ENCODE peak calls at places on chromosomes 3 and 15, in seven cellular contexts. L is NCI-H1092, V is sciatic nerve, W is fibroblast of the conjunctiva, F is MG63, H is T follicular helper cell, O is psoas muscle. E is an unnamed sample.

GRCh38 chr15:42490246-42490742 is 647 bp downstream of the ZNF106 start:
- DNase-seq in L (no peak), V (no peak), W (no peak), F (no peak), H (no peak), O (no peak), E (no peak)

GRCh38 chr3:102450976-102451375 is 16.2 kb downstream of the ZPLD1 start:
- DNase-seq in L (no peak), V (no peak), W (no peak), F (no peak), H (no peak), O (no peak), E (no peak)

GRCh38 chr3:152491922-152492321 is 223.2 kb downstream of the MBNL1 start:
- DNase-seq in L (no peak), V (no peak), W (no peak), F (no peak), H (no peak), O (no peak), E (no peak)

GRCh38 chr3:99532246-99532645 is 106.1 kb upstream of the COL8A1 start:
- DNase-seq in L (no peak), V (no peak), W (peak; percentile 46), F (peak; percentile 55), H (no peak), O (no peak), E (peak; percentile 52)

GRCh38 chr3:38782148-38782547 is 33.9 kb downstream of the SCN10A start:
- DNase-seq in L (no peak), V (no peak), W (no peak), F (no peak), H (no peak), O (no peak), E (no peak)

GRCh38 chr3:31294430-31295149 is 238.1 kb upstream of the STT3B start:
- DNase-seq in L (no peak), V (no peak), W (no peak), F (no peak), H (no peak), O (no peak), E (no peak)

GRCh38 chr3:158731938-158732855 is at the start of gene RARRES1:
- DNase-seq in L (peak; percentile 10), V (peak; percentile 83), W (no peak), F (no peak), H (no peak), O (peak; percentile 68), E (no peak)

GRCh38 chr3:57518276-57518914 is 25.7 kb downstream of the DNAH12 start:
- DNase-seq in L (no peak), V (no peak), W (no peak), F (no peak), H (no peak), O (no peak), E (no peak)

GRCh38 chr3:188734395-188734794 is 437.4 kb upstream of the TPRG1 start:
- DNase-seq in L (peak; percentile 79), V (no peak), W (no peak), F (no peak), H (no peak), O (no peak), E (no peak)

GRCh38 chr15:43877371-43877770 is 50.6 kb downstream of the WDR76 start:
- DNase-seq in L (no peak), V (no peak), W (no peak), F (no peak), H (no peak), O (no peak), E (no peak)

GRCh38 chr15:67249830-67250229 is 4.6 kb downstream of the AAGAB start:
- DNase-seq in L (no peak), V (no peak), W (no peak), F (no peak), H (no peak), O (no peak), E (no peak)

GRCh38 chr3:47362704-47363103 is 18.1 kb upstream of the PTPN23 start:
- DNase-seq in L (no peak), V (no peak), W (no peak), F (no peak), H (no peak), O (no peak), E (no peak)

GRCh38 chr15:48459571-48460461 is 128.6 kb downstream of the DUT start:
- DNase-seq in L (no peak), V (no peak), W (peak; percentile 77), F (peak; percentile 46), H (no peak), O (no peak), E (no peak)

E was measured in posterior cingulate gyrus.